ENCODE peak calls at places on chromosomes 12 and 14, in nine cellular contexts. X is cardiac muscle cell, R is A172, F is AG20443, G is HuH-7, N is DMS153, O is pancreas, D is Right ventricle myocardium superior, H is fibroblast of pulmonary artery. I is an unnamed sample.

GRCh38 chr14:58072288-58073071 is 79.5 kb downstream of the ARMH4 start:
- DNase-seq in D (no peak), N (peak; percentile 19), F (peak; percentile 74), H (peak; percentile 85), R (peak; percentile 26), X (peak; percentile 85), G (peak; percentile 36), O (peak; percentile 35), I (no peak)

GRCh38 chr14:37594238-37594915 is 672 bp downstream of the FOXA1 start:
- DNase-seq in O (peak; percentile 62), G (peak; percentile 67), H (peak; percentile 87), R (peak; percentile 58), D (no peak), F (peak; percentile 76), X (peak; percentile 84), N (peak; percentile 83), I (no peak)

GRCh38 chr14:76539130-76539529 is 163.2 kb downstream of the ESRRB start:
- DNase-seq in R (no peak), X (no peak), H (no peak), N (no peak), D (no peak), F (no peak), O (no peak), G (no peak), I (no peak)

GRCh38 chr14:40847496-40847895 is 759.2 kb upstream of the LRFN5 start:
- DNase-seq in H (no peak), D (no peak), R (peak; percentile 38), F (no peak), X (no peak), O (no peak), N (no peak), G (no peak), I (no peak)

GRCh38 chr14:100554082-100554677 is 33.0 kb downstream of the BEGAIN start:
- DNase-seq in R (no peak), D (peak; percentile 82), O (no peak), H (peak; percentile 39), F (peak; percentile 91), X (peak; percentile 30), N (no peak), G (no peak), I (peak; percentile 84)

GRCh38 chr12:133129368-133130037 is 571 bp downstream of the ZNF891 start:
- DNase-seq in X (peak; percentile 49), D (no peak), H (peak; percentile 35), F (no peak), O (no peak), N (no peak), R (peak; percentile 26), G (no peak), I (no peak)

GRCh38 chr12:53059434-53060063 is 9.7 kb downstream of the TNS2 start:
- DNase-seq in H (no peak), X (no peak), F (no peak), R (no peak), G (no peak), O (no peak), N (no peak), D (peak; percentile 49), I (no peak)

GRCh38 chr12:57149309-57149900 is 2.0 kb upstream of the LRP1-AS start:
- DNase-seq in X (peak; percentile 97), F (peak; percentile 84), D (peak; percentile 89), N (no peak), R (no peak), G (no peak), H (peak; percentile 95), O (no peak), I (peak; percentile 90)

GRCh38 chr12:7602287-7602686 is 63.4 kb downstream of the APOBEC1 start:
- DNase-seq in R (peak; percentile 49), D (no peak), F (peak; percentile 48), G (no peak), O (no peak), X (no peak), N (no peak), H (peak; percentile 0), I (no peak)

GRCh38 chr12:107118624-107119023 is 25.3 kb upstream of the CRY1 start:
- DNase-seq in X (no peak), G (no peak), D (no peak), O (no peak), N (no peak), F (no peak), H (no peak), R (no peak), I (no peak)

GRCh38 chr12:68367903-68368302 is 35.7 kb upstream of the MDM1 start:
- DNase-seq in R (no peak), N (no peak), D (no peak), G (no peak), X (peak; percentile 30), H (peak; percentile 56), F (peak; percentile 30), O (no peak), I (no peak)

GRCh38 chr14:50397461-50398196 is 948 bp upstream of the CDKL1 start:
- DNase-seq in X (no peak), N (no peak), D (no peak), F (peak; percentile 23), H (peak; percentile 21), G (no peak), R (peak; percentile 8), O (peak; percentile 29), I (no peak)

GRCh38 chr12:1878214-1878613 is 40.2 kb downstream of the CACNA2D4 start:
- DNase-seq in X (no peak), D (no peak), N (no peak), R (no peak), G (no peak), O (no peak), H (no peak), F (no peak), I (no peak)

GRCh38 chr12:8698132-8698829 is 490 bp downstream of the RIMKLB start:
- DNase-seq in F (peak; percentile 84), R (no peak), X (peak; percentile 46), H (peak; percentile 46), O (peak; percentile 42), N (no peak), D (peak; percentile 83), G (no peak), I (peak; percentile 85)

GRCh38 chr12:66409195-66409871 is 107.0 kb downstream of the HELB start:
- DNase-seq in N (no peak), D (no peak), O (no peak), H (peak; percentile 85), R (peak; percentile 38), G (no peak), F (no peak), X (peak; percentile 90), I (no peak)

GRCh38 chr12:10285919-10286318 is 21.8 kb upstream of the KLRD1 start:
- DNase-seq in R (no peak), O (no peak), H (no peak), D (no peak), F (no peak), X (no peak), N (no peak), G (no peak), I (no peak)

GRCh38 chr14:100484531-100485267 is 102.5 kb downstream of the BEGAIN start:
- DNase-seq in N (no peak), O (no peak), D (no peak), F (no peak), R (no peak), G (no peak), X (no peak), H (no peak), I (no peak)

GRCh38 chr14:77303417-77304156 is 17.1 kb downstream of the POMT2 start:
- DNase-seq in F (peak; percentile 88), N (peak; percentile 81), R (peak; percentile 86), O (no peak), H (peak; percentile 94), G (no peak), D (no peak), X (peak; percentile 85), I (no peak)

GRCh38 chr12:13986031-13986430 is 4.6 kb upstream of the GRIN2B start:
- DNase-seq in X (no peak), R (no peak), H (no peak), N (no peak), F (no peak), G (no peak), D (no peak), O (no peak), I (no peak)

GRCh38 chr14:65019944-65020566 is 33.4 kb downstream of the FNTB start:
- DNase-seq in N (peak; percentile 70), O (peak; percentile 25), R (peak; percentile 51), D (no peak), X (peak; percentile 89), G (peak; percentile 55), F (peak; percentile 76), H (peak; percentile 92), I (no peak)

GRCh38 chr12:12582193-12582881 is 19.7 kb upstream of the DUSP16 start:
- DNase-seq in F (no peak), D (no peak), R (no peak), N (no peak), O (no peak), H (no peak), G (no peak), X (no peak), I (no peak)

GRCh38 chr14:104685216-104685997 is 4.0 kb upstream of the INF2 start:
- DNase-seq in O (no peak), R (no peak), G (no peak), X (no peak), H (no peak), F (no peak), D (no peak), N (no peak), I (no peak)

GRCh38 chr14:68774771-68775613 is 17.9 kb downstream of the ZFP36L1 start:
- DNase-seq in O (no peak), G (no peak), X (no peak), R (peak; percentile 83), N (no peak), F (peak; percentile 71), H (no peak), D (no peak), I (peak; percentile 72)

GRCh38 chr12:42180990-42181611 is 36.4 kb upstream of the GXYLT1 start:
- DNase-seq in R (no peak), F (peak; percentile 11), G (peak; percentile 56), D (no peak), O (no peak), X (peak; percentile 62), N (no peak), H (peak; percentile 56), I (no peak)

GRCh38 chr14:52926994-52927393 is 23.9 kb downstream of the FERMT2 start:
- DNase-seq in N (no peak), F (peak; percentile 35), G (no peak), X (peak; percentile 55), H (peak; percentile 63), D (no peak), R (no peak), O (no peak), I (no peak)

GRCh38 chr14:23494223-23494622 is 24.7 kb downstream of the NGDN start:
- DNase-seq in D (no peak), O (no peak), R (no peak), F (no peak), X (peak; percentile 82), N (no peak), G (no peak), H (peak; percentile 51), I (no peak)

GRCh38 chr12:58711968-58712367 is 208.3 kb downstream of the LRIG3 start:
- DNase-seq in F (peak; percentile 51), D (no peak), X (peak; percentile 20), G (no peak), O (no peak), N (no peak), R (no peak), H (no peak), I (no peak)

GRCh38 chr12:2165021-2165420 is 112.2 kb downstream of the CACNA1C start:
- DNase-seq in F (no peak), N (no peak), X (no peak), G (no peak), H (no peak), R (no peak), D (no peak), O (no peak), I (no peak)

GRCh38 chr14:22410497-22410896 is 178.5 kb downstream of the DAD1 start:
- DNase-seq in D (no peak), N (no peak), F (no peak), X (no peak), O (no peak), H (no peak), G (no peak), R (no peak), I (no peak)

I was measured in aorta.